ENCODE peak calls at places on chromosomes 5 and 9, in seven cellular contexts. X is lung, U is Calu3, I is psoas muscle, N is glutamatergic neuron, L is transverse colon, G is PC-3. E is an unnamed sample.

GRCh38 chr5:94153736-94154450 is 412.5 kb upstream of the POU5F2 start:
- DNase-seq in I (no peak), X (no peak), U (peak), N (no peak), L (no peak), G (no peak), E (no peak)

GRCh38 chr5:141412853-141413539 is at the start of gene PCDHGA10:
- DNase-seq in N (peak), I (peak), L (peak), U (no peak), X (no peak), G (no peak), E (peak)

GRCh38 chr9:128635266-128636023 is 21.2 kb downstream of the DYNC2I2 start:
- DNase-seq in U (peak), L (peak), X (peak), I (peak), G (peak), N (peak), E (peak)

GRCh38 chr9:91117959-91118651 is 243.6 kb downstream of the AUH start:
- DNase-seq in N (peak), U (peak), G (no peak), I (peak), L (peak), X (peak), E (no peak)

GRCh38 chr5:158943057-158943456 is 156.7 kb downstream of the EBF1 start:
- DNase-seq in I (peak), U (peak), N (no peak), L (no peak), X (no peak), G (peak), E (no peak)

GRCh38 chr5:173618927-173619519 is 2.6 kb upstream of the BOD1 start:
- DNase-seq in N (no peak), I (no peak), G (peak), U (peak), L (peak), X (peak), E (peak)

GRCh38 chr5:152676177-152676576 is 271.1 kb upstream of the NMUR2 start:
- DNase-seq in U (no peak), X (no peak), I (no peak), G (no peak), N (no peak), L (no peak), E (no peak)

GRCh38 chr5:73392775-73393174 is 55.8 kb downstream of the FOXD1 start:
- DNase-seq in L (peak), X (no peak), I (no peak), N (no peak), U (no peak), G (no peak), E (no peak)

GRCh38 chr9:123924727-123925126 is 5.2 kb downstream of the DENND1A start:
- DNase-seq in N (no peak), X (no peak), I (no peak), L (no peak), U (no peak), G (peak), E (no peak)

GRCh38 chr5:115246361-115246991 is 16.2 kb downstream of the PGGT1B start:
- DNase-seq in X (no peak), L (no peak), N (no peak), I (no peak), G (peak), U (no peak), E (no peak)

GRCh38 chr5:68074048-68074632 is 141.4 kb upstream of the PIK3R1 start:
- DNase-seq in U (peak), X (no peak), I (no peak), N (no peak), G (no peak), L (no peak), E (no peak)

GRCh38 chr9:278651-279050 is 64.0 kb downstream of the DOCK8 start:
- DNase-seq in G (no peak), X (no peak), N (no peak), I (no peak), L (peak), U (no peak), E (no peak)

GRCh38 chr5:160970605-160971191 is 118.7 kb upstream of the ATP10B start:
- DNase-seq in G (no peak), L (no peak), X (no peak), U (no peak), I (no peak), N (no peak), E (no peak)

GRCh38 chr5:151068571-151069197 is 12.2 kb downstream of the TNIP1 start:
- DNase-seq in U (no peak), I (peak), G (no peak), L (peak), N (no peak), X (no peak), E (no peak)

GRCh38 chr5:91189480-91190332 is 193.4 kb downstream of the ARRDC3 start:
- DNase-seq in U (peak), I (no peak), L (peak), X (no peak), N (no peak), G (peak), E (no peak)

GRCh38 chr5:151164687-151165392 is 7.3 kb upstream of the ANXA6 start:
- DNase-seq in U (peak), L (peak), N (peak), X (peak), I (peak), G (peak), E (peak)

GRCh38 chr9:96611302-96611701 is 8.3 kb downstream of the CDC14B start:
- DNase-seq in N (no peak), L (no peak), G (no peak), I (no peak), U (no peak), X (no peak), E (no peak)

GRCh38 chr9:120478208-120478607 is 101.8 kb downstream of the CDK5RAP2 start:
- DNase-seq in G (peak), L (peak), N (no peak), U (no peak), X (no peak), I (no peak), E (no peak)

GRCh38 chr9:127187231-127187956 is 65.0 kb upstream of the ANGPTL2 start:
- DNase-seq in N (peak), G (peak), L (peak), X (peak), U (peak), I (peak), E (no peak)

GRCh38 chr5:145463634-145464033 is 371.5 kb downstream of the PRELID2 start:
- DNase-seq in U (no peak), N (no peak), I (no peak), L (no peak), X (no peak), G (no peak), E (no peak)
- TF ChIP-seq CTCF in U (no peak), N (no peak), I (no peak), L (no peak), X (no peak), G (no peak), E (no peak)

GRCh38 chr5:72137826-72138409 is 30.6 kb downstream of the MAP1B start:
- DNase-seq in G (peak), I (no peak), L (no peak), N (no peak), X (no peak), U (no peak), E (no peak)
- TF ChIP-seq CTCF in G (peak), I (peak), L (peak), N (peak), X (peak), U (peak), E (peak)

GRCh38 chr9:115992834-115993233 is 160.8 kb upstream of the PAPPA start:
- DNase-seq in U (no peak), I (no peak), L (no peak), N (no peak), G (no peak), X (no peak), E (no peak)
- TF ChIP-seq CTCF in U (no peak), I (no peak), L (no peak), N (no peak), G (no peak), X (no peak), E (no peak)

DNA sequence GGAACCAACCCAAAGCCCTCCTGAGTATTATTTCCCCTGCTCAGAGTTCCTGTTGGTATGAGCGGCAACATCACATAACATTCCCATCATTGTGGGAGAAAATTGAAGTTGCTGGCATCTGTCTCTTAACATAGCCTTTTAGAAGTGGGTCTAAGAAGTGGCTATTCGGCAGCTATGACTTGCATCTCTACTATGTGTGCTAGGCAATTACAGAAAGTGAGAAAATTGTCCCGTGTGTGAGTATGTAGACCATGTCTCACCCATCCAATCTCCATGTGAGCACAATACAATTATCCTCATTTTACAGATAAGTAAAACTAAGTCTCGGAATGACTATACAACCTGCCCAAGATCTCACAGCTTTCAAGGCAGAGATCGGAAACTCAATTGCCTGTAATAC is 239.4 kb upstream of the ZNF462 start:
- DNase-seq in L (no peak), X (no peak), G (no peak), N (no peak), I (no peak), U (no peak), E (no peak)
- TF ChIP-seq CTCF in L (no peak), X (no peak), G (no peak), N (no peak), I (no peak), U (no peak), E (no peak)

GRCh38 chr9:134381671-134382505 is 55.6 kb downstream of the RXRA start:
- DNase-seq in X (no peak), L (peak), G (no peak), I (peak), N (no peak), U (no peak), E (peak)
- TF ChIP-seq CTCF in X (no peak), L (no peak), G (peak), I (no peak), N (peak), U (peak), E (no peak)

GRCh38 chr9:30774326-30774725 is 1610.1 kb upstream of the ACO1 start:
- DNase-seq in L (no peak), X (no peak), U (no peak), I (peak), N (peak), G (no peak), E (no peak)
- TF ChIP-seq CTCF in L (no peak), X (no peak), U (no peak), I (no peak), N (no peak), G (no peak), E (no peak)

E was measured in endothelial cell.